ENCODE peak calls at places on chromosomes 13 and 19, in four cellular contexts. One of them, this sample, is unnamed.

GRCh38 chr13:65710514-65710913 is 1519.6 kb downstream of the PCDH9 start:
- DNase-seq in foreskin fibroblast: no peak
- DNase-seq in AG09309: no peak
- DNase-seq in cardiac fibroblast: peak; percentile 0
- DNase-seq in this sample: no peak

GRCh38 chr13:112184851-112185371 is 118.0 kb downstream of the SOX1 start:
- DNase-seq in foreskin fibroblast: no peak
- DNase-seq in AG09309: no peak
- DNase-seq in cardiac fibroblast: no peak
- DNase-seq in this sample: no peak

GRCh38 chr13:40200273-40200978 is 466.0 kb downstream of the FOXO1 start:
- DNase-seq in foreskin fibroblast: no peak
- DNase-seq in AG09309: no peak
- DNase-seq in cardiac fibroblast: no peak
- DNase-seq in this sample: no peak

GRCh38 chr19:1252221-1252817 is 3.9 kb downstream of the MIDN start:
- DNase-seq in foreskin fibroblast: peak; percentile 97
- DNase-seq in AG09309: peak; percentile 87
- DNase-seq in cardiac fibroblast: peak; percentile 99
- DNase-seq in this sample: peak; percentile 85

GRCh38 chr19:10828981-10829821 is 6.8 kb downstream of the TMED1 start:
- DNase-seq in foreskin fibroblast: no peak
- DNase-seq in AG09309: no peak
- DNase-seq in cardiac fibroblast: no peak
- DNase-seq in this sample: no peak

GRCh38 chr13:71695662-71696061 is 171.3 kb downstream of the DACH1 start:
- DNase-seq in foreskin fibroblast: no peak
- DNase-seq in AG09309: no peak
- DNase-seq in cardiac fibroblast: no peak
- DNase-seq in this sample: no peak

GRCh38 chr13:31638577-31638976 is 100.7 kb upstream of the RXFP2 start:
- DNase-seq in foreskin fibroblast: peak; percentile 82
- DNase-seq in AG09309: peak; percentile 54
- DNase-seq in cardiac fibroblast: peak; percentile 80
- DNase-seq in this sample: peak; percentile 24

GRCh38 chr19:51123381-51124186 is 1.1 kb upstream of the SIGLEC9 start:
- DNase-seq in foreskin fibroblast: no peak
- DNase-seq in AG09309: no peak
- DNase-seq in cardiac fibroblast: no peak
- DNase-seq in this sample: no peak

GRCh38 chr19:47376589-47377144 is 27.6 kb downstream of the DHX34 start:
- DNase-seq in foreskin fibroblast: no peak
- DNase-seq in AG09309: no peak
- DNase-seq in cardiac fibroblast: no peak
- DNase-seq in this sample: no peak

GRCh38 chr19:10784257-10784656 is 51.8 kb downstream of the TMED1 start:
- DNase-seq in foreskin fibroblast: no peak
- DNase-seq in AG09309: no peak
- DNase-seq in cardiac fibroblast: no peak
- DNase-seq in this sample: no peak

GRCh38 chr19:45211751-45212381 is 33.3 kb downstream of the BLOC1S3 start:
- DNase-seq in foreskin fibroblast: no peak
- DNase-seq in AG09309: no peak
- DNase-seq in cardiac fibroblast: peak; percentile 35
- DNase-seq in this sample: no peak

GRCh38 chr13:111390522-111391270 is 70.3 kb downstream of the TEX29 start:
- DNase-seq in foreskin fibroblast: no peak
- DNase-seq in AG09309: no peak
- DNase-seq in cardiac fibroblast: no peak
- DNase-seq in this sample: no peak

GRCh38 chr13:40385858-40386180 is 280.6 kb downstream of the FOXO1 start:
- DNase-seq in foreskin fibroblast: no peak
- DNase-seq in AG09309: no peak
- DNase-seq in cardiac fibroblast: no peak
- DNase-seq in this sample: no peak

GRCh38 chr13:56201834-56202233 is 938.9 kb upstream of the PRR20A start:
- DNase-seq in foreskin fibroblast: no peak
- DNase-seq in AG09309: no peak
- DNase-seq in cardiac fibroblast: no peak
- DNase-seq in this sample: no peak

GRCh38 chr19:3969435-3970312 is 1.2 kb downstream of the DAPK3 start:
- DNase-seq in foreskin fibroblast: peak; percentile 82
- DNase-seq in AG09309: peak; percentile 49
- DNase-seq in cardiac fibroblast: peak; percentile 79
- DNase-seq in this sample: peak; percentile 61

GRCh38 chr19:41427647-41428480 is 690 bp upstream of the B3GNT8 start:
- DNase-seq in foreskin fibroblast: peak; percentile 10
- DNase-seq in AG09309: no peak
- DNase-seq in cardiac fibroblast: no peak
- DNase-seq in this sample: peak; percentile 48

GRCh38 chr13:51955841-51956603 is 55.2 kb downstream of the ATP7B start:
- DNase-seq in foreskin fibroblast: no peak
- DNase-seq in AG09309: no peak
- DNase-seq in cardiac fibroblast: no peak
- DNase-seq in this sample: no peak

GRCh38 chr19:38808741-38809140 is 4.0 kb downstream of the LGALS4 start:
- DNase-seq in foreskin fibroblast: no peak
- DNase-seq in AG09309: no peak
- DNase-seq in cardiac fibroblast: no peak
- DNase-seq in this sample: peak; percentile 4

GRCh38 chr19:19211499-19212432 is at the start of gene NCAN:
- DNase-seq in foreskin fibroblast: no peak
- DNase-seq in AG09309: no peak
- DNase-seq in cardiac fibroblast: no peak
- DNase-seq in this sample: no peak

GRCh38 chr13:48161530-48162179 is 66.8 kb upstream of the MED4 start:
- DNase-seq in foreskin fibroblast: no peak
- DNase-seq in AG09309: no peak
- DNase-seq in cardiac fibroblast: no peak
- DNase-seq in this sample: no peak

GRCh38 chr19:9165256-9165655 is 13.5 kb upstream of the OR7D2 start:
- DNase-seq in foreskin fibroblast: peak; percentile 9
- DNase-seq in AG09309: no peak
- DNase-seq in cardiac fibroblast: no peak
- DNase-seq in this sample: no peak

GRCh38 chr13:112443191-112444000 is 67.2 kb downstream of the SPACA7 start:
- DNase-seq in foreskin fibroblast: no peak
- DNase-seq in AG09309: no peak
- DNase-seq in cardiac fibroblast: peak; percentile 2
- DNase-seq in this sample: peak; percentile 49

GRCh38 chr19:18523841-18524240 is 2.0 kb upstream of the ELL start:
- DNase-seq in foreskin fibroblast: no peak
- DNase-seq in AG09309: no peak
- DNase-seq in cardiac fibroblast: no peak
- DNase-seq in this sample: no peak

GRCh38 chr13:110356362-110356761 is 49.3 kb downstream of the COL4A2 start:
- DNase-seq in foreskin fibroblast: no peak
- DNase-seq in AG09309: no peak
- DNase-seq in cardiac fibroblast: no peak
- DNase-seq in this sample: no peak

GRCh38 chr13:59671853-59672252 is 491.9 kb downstream of the DIAPH3 start:
- DNase-seq in foreskin fibroblast: no peak
- DNase-seq in AG09309: no peak
- DNase-seq in cardiac fibroblast: peak; percentile 12
- DNase-seq in this sample: no peak

GRCh38 chr19:49094505-49095482 is 9.5 kb downstream of the SNRNP70 start:
- DNase-seq in foreskin fibroblast: no peak
- DNase-seq in AG09309: no peak
- DNase-seq in cardiac fibroblast: peak; percentile 26
- DNase-seq in this sample: no peak

GRCh38 chr13:40456979-40457553 is 209.4 kb downstream of the FOXO1 start:
- DNase-seq in foreskin fibroblast: no peak
- DNase-seq in AG09309: no peak
- DNase-seq in cardiac fibroblast: no peak
- DNase-seq in this sample: no peak